ENCODE peak calls at places on chromosomes 2 and 18, in eight cellular contexts. D, I, F, R, T, O, J and C are unnamed samples.
A peak's percentile ranks its signal among the peaks of the same experiment; 100 is the strongest.

GRCh38 chr2:240564571-240565266 is 3.6 kb upstream of the RNPEPL1 start:
- DNase-seq in D (no peak), O (no peak), R (no peak), I (no peak), F (no peak), T (peak; percentile 47), J (no peak), C (no peak)

GRCh38 chr2:9232886-9233285 is 26.3 kb downstream of the ASAP2 start:
- DNase-seq in D (no peak), F (peak; percentile 87), R (no peak), J (peak; percentile 71), O (no peak), T (no peak), I (no peak), C (no peak)

GRCh38 chr18:3664563-3665178 is 214.7 kb downstream of the TGIF1 start:
- DNase-seq in O (no peak), I (no peak), D (no peak), J (peak; percentile 20), R (peak; percentile 79), T (no peak), F (peak; percentile 95), C (no peak)

GRCh38 chr2:100406120-100406508 is 11.4 kb downstream of the CHST10 start:
- DNase-seq in D (no peak), T (no peak), J (no peak), I (no peak), O (no peak), F (no peak), R (no peak), C (no peak)

GRCh38 chr2:232776435-232776834 is at the start of gene KCNJ13:
- DNase-seq in O (no peak), R (no peak), F (no peak), J (peak; percentile 14), I (peak; percentile 1), D (no peak), T (no peak), C (no peak)

GRCh38 chr2:20282916-20283592 is 58.1 kb upstream of the SDC1 start:
- DNase-seq in T (no peak), J (peak; percentile 38), D (peak; percentile 74), F (no peak), R (no peak), O (no peak), I (peak; percentile 29), C (no peak)

GRCh38 chr18:47585136-47585535 is 333.7 kb upstream of the SKOR2 start:
- DNase-seq in I (no peak), F (no peak), J (no peak), D (no peak), T (no peak), O (no peak), R (no peak), C (no peak)

GRCh38 chr18:56639094-56639361 is 636 bp upstream of the TXNL1 start:
- DNase-seq in O (no peak), J (no peak), D (no peak), T (no peak), F (no peak), I (no peak), R (no peak), C (no peak)

GRCh38 chr2:127121776-127122176 is 14.8 kb upstream of the BIN1 start:
- DNase-seq in J (no peak), O (no peak), D (no peak), R (no peak), F (no peak), I (peak; percentile 87), T (no peak), C (no peak)

GRCh38 chr2:100245681-100246080 is 76.6 kb downstream of the LONRF2 start:
- DNase-seq in I (no peak), T (no peak), D (no peak), F (no peak), O (no peak), R (no peak), J (no peak), C (no peak)

GRCh38 chr2:22883054-22883453 is 501.9 kb upstream of the KLHL29 start:
- DNase-seq in F (no peak), J (no peak), R (no peak), I (no peak), T (no peak), O (no peak), D (no peak), C (no peak)
- TF ChIP-seq CTCF in F (no peak), J (no peak), R (no peak), I (no peak), T (no peak), O (no peak), D (no peak), C (no peak)

GRCh38 chr2:103960126-103960508 is 893.8 kb upstream of the POU3F3 start:
- DNase-seq in O (no peak), F (no peak), T (no peak), D (no peak), J (no peak), I (no peak), R (no peak), C (no peak)
- TF ChIP-seq CTCF in O (no peak), F (no peak), T (no peak), D (no peak), J (no peak), I (no peak), R (no peak), C (no peak)

DNA sequence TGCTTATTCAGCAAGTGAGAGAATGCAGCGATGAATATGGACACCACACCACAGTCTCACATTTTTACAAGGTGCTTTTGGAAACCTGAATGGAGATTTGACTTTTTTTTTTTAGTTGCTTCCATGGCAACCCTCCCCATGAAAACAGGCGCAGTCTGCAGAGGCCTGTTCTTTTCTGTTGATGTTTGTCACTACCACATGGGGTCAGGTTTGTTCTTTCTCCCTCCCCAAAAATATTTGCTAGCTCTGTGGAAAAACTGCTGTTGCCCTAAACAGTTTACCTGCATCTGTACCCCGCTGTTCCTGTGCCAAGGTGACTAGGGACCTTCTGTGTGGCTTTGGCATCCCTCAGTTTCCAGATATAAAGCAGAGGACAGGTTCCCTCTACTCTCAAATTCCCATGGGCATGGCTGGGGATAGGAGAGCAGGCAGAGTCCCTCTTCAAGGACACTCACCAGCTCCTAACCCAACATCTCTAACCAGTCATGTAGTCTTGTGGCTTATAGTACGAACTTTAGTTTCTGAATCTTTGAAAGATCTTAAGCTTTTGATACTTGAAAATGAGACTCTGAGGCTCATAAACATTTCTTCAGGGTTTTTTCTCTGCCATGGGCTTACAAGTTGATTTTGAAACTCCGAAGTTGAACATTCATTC is 14.7 kb upstream of the MAPRE2 start:
- DNase-seq in D (no peak), I (no peak), T (peak; percentile 42), O (no peak), J (no peak), R (no peak), F (no peak), C (no peak)
- TF ChIP-seq CTCF in D (no peak), I (no peak), T (peak; percentile 61), O (no peak), J (no peak), R (no peak), F (peak; percentile 32), C (no peak)

DNA sequence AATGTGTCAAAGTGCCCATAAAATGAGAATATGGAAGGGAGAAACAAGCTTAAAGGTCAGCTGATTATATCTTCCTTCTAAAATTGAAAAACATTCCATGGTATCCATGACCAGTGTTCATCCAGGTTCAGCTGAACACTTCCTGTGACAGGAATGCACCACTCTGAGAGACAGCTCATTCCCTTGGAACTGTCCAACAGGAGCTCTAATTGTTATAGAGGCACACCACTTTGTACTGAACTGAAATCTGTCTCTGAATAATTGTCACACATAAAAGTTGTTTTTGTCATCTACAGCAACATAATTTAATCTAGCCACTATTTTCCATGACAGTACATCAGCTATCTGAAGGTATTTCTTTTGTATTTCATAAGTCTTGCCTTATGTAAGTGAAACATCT is 195.9 kb upstream of the ZNF804A start:
- DNase-seq in D (no peak), T (no peak), I (no peak), R (no peak), O (no peak), J (no peak), F (no peak), C (no peak)
- TF ChIP-seq CTCF in D (no peak), T (no peak), I (no peak), R (no peak), O (no peak), J (no peak), F (no peak), C (no peak)

GRCh38 chr18:42052137-42052708 is 97.2 kb downstream of the PIK3C3 start:
- DNase-seq in J (peak; percentile 46), D (no peak), R (no peak), T (no peak), F (no peak), O (no peak), I (peak; percentile 53), C (no peak)
- TF ChIP-seq CTCF in J (peak; percentile 59), D (no peak), R (peak; percentile 22), T (no peak), F (no peak), O (peak; percentile 29), I (peak; percentile 69), C (no peak)

GRCh38 chr2:181891258-181891965 is at the start of gene ITPRID2:
- DNase-seq in R (peak; percentile 34), T (peak; percentile 51), F (peak; percentile 80), D (peak; percentile 92), I (peak; percentile 86), O (peak; percentile 89), J (peak; percentile 92), C (peak; percentile 72)
- TF ChIP-seq CTCF in R (no peak), T (no peak), F (no peak), D (no peak), I (no peak), O (no peak), J (no peak), C (no peak)

DNA sequence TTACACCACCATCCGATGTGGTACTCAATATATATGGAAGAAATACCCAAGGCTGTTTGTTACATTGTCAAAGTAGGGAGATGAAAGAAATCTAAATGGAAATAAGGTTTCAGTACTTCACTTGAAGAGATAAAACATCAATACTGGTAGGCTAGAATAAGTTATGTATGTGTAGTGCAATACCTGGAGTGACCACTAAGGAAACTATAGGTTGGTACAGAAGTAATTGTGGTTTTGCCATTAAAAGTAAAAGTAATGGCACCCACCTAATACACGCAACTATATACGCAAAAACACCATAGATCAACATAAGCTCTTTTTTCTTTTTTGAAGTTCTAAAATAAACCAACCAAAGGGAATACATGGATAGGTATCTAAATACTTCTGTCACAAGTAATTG is 143.2 kb upstream of the KYNU start:
- DNase-seq in O (no peak), F (no peak), R (no peak), J (no peak), T (no peak), D (no peak), I (no peak), C (no peak)
- TF ChIP-seq CTCF in O (peak; percentile 34), F (no peak), R (peak; percentile 20), J (no peak), T (no peak), D (no peak), I (no peak), C (no peak)

GRCh38 chr2:172334988-172335387 is 92.4 kb upstream of the ITGA6 start:
- DNase-seq in F (no peak), O (no peak), T (no peak), J (no peak), R (no peak), D (no peak), I (no peak), C (no peak)
- TF ChIP-seq CTCF in F (no peak), O (no peak), T (no peak), J (no peak), R (no peak), D (no peak), I (no peak), C (no peak)